ENCODE peak calls at places on chromosomes 16 and 17, in four cellular contexts. G, Z, M and N are unnamed samples.

GRCh38 chr17:64779344-64780095 is 117.4 kb upstream of the SMURF2 start:
- DNase-seq in G (no peak), Z (no peak), M (no peak), N (no peak)

GRCh38 chr16:65116216-65116615 is 5.6 kb downstream of the CDH11 start:
- DNase-seq in G (no peak), Z (no peak), M (no peak), N (no peak)

GRCh38 chr17:55482591-55483389 is 28.5 kb downstream of the SMIM36 start:
- DNase-seq in G (no peak), Z (no peak), M (no peak), N (no peak)

GRCh38 chr16:13848795-13849194 is 71.2 kb upstream of the ERCC4 start:
- DNase-seq in G (no peak), Z (no peak), M (no peak), N (no peak)

GRCh38 chr16:964696-965395 is 5.9 kb downstream of the LMF1 start:
- DNase-seq in G (peak; percentile 47), Z (no peak), M (peak; percentile 18), N (no peak)

GRCh38 chr16:88420496-88420895 is 32.6 kb upstream of the ZFPM1 start:
- DNase-seq in G (no peak), Z (no peak), M (no peak), N (no peak)

GRCh38 chr17:73909156-73909555 is 264.9 kb upstream of the SDK2 start:
- DNase-seq in G (no peak), Z (no peak), M (no peak), N (no peak)

GRCh38 chr17:82287849-82288601 is 14.5 kb upstream of the CSNK1D start:
- DNase-seq in G (peak; percentile 67), Z (peak; percentile 84), M (peak; percentile 99), N (peak; percentile 83)

GRCh38 chr17:42387663-42388380 is 420 bp downstream of the STAT3 start:
- DNase-seq in G (no peak), Z (peak; percentile 61), M (peak; percentile 71), N (peak; percentile 38)

GRCh38 chr17:62865586-62865985 is 57.5 kb upstream of the MARCHF10 start:
- DNase-seq in G (no peak), Z (no peak), M (no peak), N (no peak)

GRCh38 chr16:28096974-28097373 is 33.5 kb upstream of the GSG1L start:
- DNase-seq in G (no peak), Z (no peak), M (no peak), N (no peak)

GRCh38 chr17:28477928-28478327 is 4.5 kb downstream of the SLC13A2 start:
- DNase-seq in G (no peak), Z (no peak), M (no peak), N (no peak)

GRCh38 chr16:31513126-31513525 is 4.9 kb upstream of the RUSF1 start:
- DNase-seq in G (peak; percentile 72), Z (no peak), M (no peak), N (no peak)

GRCh38 chr17:14926526-14927122 is 338.5 kb downstream of the PMP22 start:
- DNase-seq in G (peak; percentile 48), Z (peak; percentile 73), M (peak; percentile 50), N (no peak)

GRCh38 chr16:27859020-27859419 is 204.5 kb downstream of the GSG1L start:
- DNase-seq in G (no peak), Z (no peak), M (no peak), N (no peak)

GRCh38 chr16:4795181-4795827 is at the start of gene SMIM22:
- DNase-seq in G (no peak), Z (no peak), M (peak; percentile 85), N (no peak)

GRCh38 chr17:2634361-2634960 is 41.0 kb downstream of the PAFAH1B1 start:
- DNase-seq in G (peak; percentile 92), Z (no peak), M (peak; percentile 73), N (no peak)

GRCh38 chr17:18181358-18181757 is 2.3 kb upstream of the ALKBH5 start:
- DNase-seq in G (peak; percentile 75), Z (no peak), M (no peak), N (no peak)

GRCh38 chr16:71513302-71513701 is 12.9 kb upstream of the CHST4 start:
- DNase-seq in G (no peak), Z (no peak), M (no peak), N (no peak)

GRCh38 chr17:34125010-34125409 is 130.1 kb upstream of the CCL2 start:
- DNase-seq in G (no peak), Z (no peak), M (no peak), N (no peak)

GRCh38 chr17:29661220-29661619 is 38.5 kb upstream of the CORO6 start:
- DNase-seq in G (no peak), Z (no peak), M (no peak), N (no peak)

GRCh38 chr16:2243031-2243528 is 6.8 kb downstream of the DNASE1L2 start:
- DNase-seq in G (no peak), Z (no peak), M (no peak), N (no peak)

GRCh38 chr16:2468142-2468724 is 2.9 kb upstream of the NTN3 start:
- DNase-seq in G (no peak), Z (no peak), M (no peak), N (no peak)

GRCh38 chr16:89401205-89401604 is 89.2 kb downstream of the ANKRD11 start:
- DNase-seq in G (no peak), Z (no peak), M (no peak), N (no peak)

GRCh38 chr17:38908676-38909181 is 16.7 kb upstream of the LASP1NB start:
- DNase-seq in G (no peak), Z (no peak), M (no peak), N (no peak)
- H3K27ac ChIP-seq in G (no peak overlapping the region), Z (peak overlapping the region; percentile 51), M (peak overlapping the region; percentile 57), N (peak overlapping the region; percentile 78)

DNA sequence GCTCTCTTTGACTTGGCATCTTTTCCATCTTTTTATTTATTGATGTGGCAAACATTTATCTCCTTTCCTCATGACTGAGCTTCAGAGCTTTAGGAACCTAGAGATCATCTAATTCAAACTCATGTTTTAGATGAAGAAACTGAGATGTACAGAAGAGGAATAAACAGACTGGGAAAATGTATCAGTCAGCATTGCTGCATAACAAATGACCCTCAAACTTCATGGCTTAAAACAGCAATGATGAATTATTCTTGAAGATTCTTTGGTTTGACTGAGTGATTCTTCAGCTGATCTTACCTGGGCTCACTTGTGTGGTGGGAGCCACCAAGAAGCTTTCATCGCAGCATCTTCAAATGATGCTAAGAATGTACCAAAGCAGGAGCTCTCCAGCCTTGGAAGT is 44.0 kb upstream of the IRF8 start:
- DNase-seq in G (no peak), Z (no peak), M (no peak), N (no peak)
- H3K4me1 ChIP-seq in G (no peaks in the 10 kb centered on the region), Z (no peaks in the 10 kb centered on the region), M (peaks cover 2% of the 10 kb centered on the region), N (no peaks in the 10 kb centered on the region)

GRCh38 chr17:80906364-80907259 is 85.0 kb upstream of the CHMP6 start:
- DNase-seq in G (no peak), Z (no peak), M (no peak), N (no peak)
- H3K27ac ChIP-seq in G (no peak overlapping the region), Z (no peak overlapping the region), M (no peak overlapping the region), N (no peak overlapping the region)

GRCh38 chr16:53068423-53068833 is 13.6 kb downstream of the CHD9 start:
- DNase-seq in G (no peak), Z (no peak), M (no peak), N (no peak)

GRCh38 chr16:53073053-53073452 is 18.3 kb downstream of the CHD9 start:
- DNase-seq in G (no peak), Z (no peak), M (no peak), N (no peak)

GRCh38 chr16:53071748-53072301 is 17.0 kb downstream of the CHD9 start:
- DNase-seq in G (peak; percentile 28), Z (peak; percentile 57), M (peak; percentile 56), N (peak; percentile 88)

GRCh38 chr16:53067675-53068074 is 12.9 kb downstream of the CHD9 start:
- DNase-seq in G (no peak), Z (no peak), M (no peak), N (no peak)

GRCh38 chr16:53069772-53070171 is 15.0 kb downstream of the CHD9 start:
- DNase-seq in G (no peak), Z (no peak), M (no peak), N (no peak)
- H3K4me1 ChIP-seq in G (no peaks in the 10 kb centered on the region), Z (peaks cover 45% of the 10 kb centered on the region), M (no peaks in the 10 kb centered on the region), N (peaks cover 82% of the 10 kb centered on the region)

GRCh38 chr16:53849994-53850393 is 146.0 kb downstream of the FTO start:
- DNase-seq in G (no peak), Z (no peak), M (no peak), N (no peak)
- H3K27ac ChIP-seq in G (no peak overlapping the region), Z (no peak overlapping the region), M (no peak overlapping the region), N (no peak overlapping the region)